ENCODE peak calls at places on chromosomes 16 and 17, in six cellular contexts. H is left ventricle myocardium inferior; I is PC-9; V is CD8-positive, alpha-beta memory T cell; F is heart left ventricle; A is iPS DF 6.9. O is an unnamed sample. For H3K4me1, the result is how much of the 10 kb centered on the place peaks cover.

GRCh38 chr17:59607817-59608403 is 11.8 kb upstream of the CLTC start:
- DNase-seq in A (peak), I (no peak), H (no peak), V (no peak), F (no peak), O (no peak)

GRCh38 chr17:63832014-63832413 is 4.6 kb upstream of the FTSJ3 start:
- DNase-seq in V (no peak), I (no peak), H (no peak), A (no peak), F (no peak), O (no peak)

GRCh38 chr17:72605543-72605942 is 484.7 kb downstream of the SOX9 start:
- DNase-seq in A (no peak), V (no peak), H (no peak), F (no peak), I (peak), O (no peak)

GRCh38 chr16:66091462-66091861 is 275.0 kb upstream of the CDH5 start:
- DNase-seq in A (no peak), F (no peak), H (no peak), I (no peak), V (no peak), O (no peak)

GRCh38 chr16:54707813-54708212 is 222.9 kb upstream of the IRX5 start:
- DNase-seq in I (no peak), H (no peak), V (no peak), A (no peak), F (no peak), O (no peak)

GRCh38 chr16:64657316-64658011 is 464.4 kb downstream of the CDH11 start:
- DNase-seq in V (no peak), F (no peak), A (no peak), H (no peak), I (no peak), O (no peak)

GRCh38 chr16:68281368-68282063 is 17.2 kb downstream of the SLC7A6 start:
- DNase-seq in V (no peak), F (no peak), I (no peak), A (no peak), H (no peak), O (peak)

GRCh38 chr17:6558276-6558675 is 1.9 kb upstream of the PITPNM3 start:
- DNase-seq in I (no peak), H (no peak), F (no peak), V (no peak), A (no peak), O (no peak)

GRCh38 chr17:12256380-12256995 is 235.8 kb downstream of the MAP2K4 start:
- DNase-seq in I (no peak), A (no peak), F (no peak), V (no peak), H (no peak), O (no peak)

GRCh38 chr16:85945424-85945751 is 46.4 kb downstream of the IRF8 start:
- DNase-seq in I (no peak), H (no peak), F (no peak), V (no peak), A (no peak), O (no peak)

GRCh38 chr17:47686276-47686635 is 7.7 kb upstream of the TBKBP1 start:
- DNase-seq in H (no peak), F (no peak), A (no peak), V (no peak), I (peak), O (no peak)

GRCh38 chr16:69820926-69821541 is 58.9 kb downstream of the WWP2 start:
- DNase-seq in H (no peak), I (no peak), F (no peak), A (no peak), V (no peak), O (no peak)

GRCh38 chr17:29749045-29749825 is 126.5 kb upstream of the CORO6 start:
- DNase-seq in I (peak), V (no peak), H (no peak), F (no peak), A (no peak), O (no peak)

GRCh38 chr17:27600471-27600870 is 30.5 kb upstream of the LGALS9 start:
- DNase-seq in A (no peak), I (no peak), H (no peak), V (no peak), F (no peak), O (no peak)

GRCh38 chr16:19900590-19900989 is 15.9 kb upstream of the GPRC5B start:
- DNase-seq in A (no peak), V (no peak), H (no peak), I (no peak), F (no peak), O (no peak)

GRCh38 chr17:55341432-55341831 is 76.7 kb downstream of the HLF start:
- DNase-seq in V (no peak), H (no peak), I (no peak), F (no peak), A (no peak), O (no peak)

GRCh38 chr17:81003711-81004335 is 12.2 kb downstream of the CHMP6 start:
- DNase-seq in A (no peak), I (no peak), F (no peak), V (no peak), H (no peak), O (no peak)

GRCh38 chr17:44829558-44830358 is at the start of gene GJC1:
- DNase-seq in F (peak), A (no peak), I (no peak), H (peak), V (no peak), O (peak)

GRCh38 chr17:35051183-35051578 is 12.3 kb downstream of the RFFL start:
- DNase-seq in I (no peak), A (no peak), H (no peak), V (peak), F (no peak), O (peak)

GRCh38 chr17:44976198-44976597 is 8.1 kb upstream of the C1QL1 start:
- DNase-seq in A (no peak), V (no peak), H (no peak), F (no peak), I (no peak), O (no peak)

GRCh38 chr16:69904495-69905170 is 46.5 kb upstream of the CLEC18A start:
- DNase-seq in H (no peak), V (no peak), A (no peak), F (no peak), I (no peak), O (no peak)

GRCh38 chr16:11560701-11561439 is 25.8 kb downstream of the LITAF start:
- DNase-seq in F (no peak), A (no peak), V (peak), H (no peak), I (no peak), O (peak)

GRCh38 chr17:27088767-27089078 is 205.2 kb upstream of the WSB1 start:
- DNase-seq in H (no peak), A (no peak), I (no peak), V (no peak), F (no peak), O (no peak)

GRCh38 chr17:42804918-42805367 is 6.3 kb downstream of the CNTD1 start:
- DNase-seq in V (no peak), A (no peak), F (no peak), H (no peak), I (peak), O (no peak)

GRCh38 chr16:73013974-73014373 is 34.0 kb downstream of the ZFHX3 start:
- DNase-seq in H (no peak), V (no peak), I (no peak), A (no peak), F (no peak), O (no peak)

GRCh38 chr17:77374170-77374936 is 233.6 kb downstream of the SEC14L1 start:
- DNase-seq in H (peak), I (no peak), F (peak), A (peak), V (peak), O (peak)

GRCh38 chr16:74463888-74464287 is 42.6 kb upstream of the CLEC18B start:
- DNase-seq in A (no peak), I (no peak), F (no peak), V (no peak), H (no peak), O (no peak)

GRCh38 chr17:75365009-75365930 is 40.2 kb downstream of the GRB2 start:
- DNase-seq in H (no peak), A (no peak), V (no peak), F (no peak), I (no peak), O (no peak)

GRCh38 chr17:75365931-75366275 is 39.6 kb downstream of the GRB2 start:
- DNase-seq in I (no peak), H (no peak), F (no peak), A (no peak), V (no peak), O (no peak)

GRCh38 chr17:75364078-75364477 is 41.4 kb downstream of the GRB2 start:
- DNase-seq in V (no peak), F (no peak), A (no peak), H (no peak), I (peak), O (no peak)

GRCh38 chr17:75361996-75362395 is 43.5 kb downstream of the GRB2 start:
- DNase-seq in F (no peak), I (no peak), V (no peak), H (no peak), A (no peak), O (no peak)

GRCh38 chr17:75361344-75361743 is 44.1 kb downstream of the GRB2 start:
- DNase-seq in F (no peak), A (no peak), H (no peak), I (no peak), V (no peak), O (no peak)
- H3K4me3 ChIP-seq in F (no peak), A (no peak), H (no peak), I (no peak), V (no peak), O (no peak)

DNA sequence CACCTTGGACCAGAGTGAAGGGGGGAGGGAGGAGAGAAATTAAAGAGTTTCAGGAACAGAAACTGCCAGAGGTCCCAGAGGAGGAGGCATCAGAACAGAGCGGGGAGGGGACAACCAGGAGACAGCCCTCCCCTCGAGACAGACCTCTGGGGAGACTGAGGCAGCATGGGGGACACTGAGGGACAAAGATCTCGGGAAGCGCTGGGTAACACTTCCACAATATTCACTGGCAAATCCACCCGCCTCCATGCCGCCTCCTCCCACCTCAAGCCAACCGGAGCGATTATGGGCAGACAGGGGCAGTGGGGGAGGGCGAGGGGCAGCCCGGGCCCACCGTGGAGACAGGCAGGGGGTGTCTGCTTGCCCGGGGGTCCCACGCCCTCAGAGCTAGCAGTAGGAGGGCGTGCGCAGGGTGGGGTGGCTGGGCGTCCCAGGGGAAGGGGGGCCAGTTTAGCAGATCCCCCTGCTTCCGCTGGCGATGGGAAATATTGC is 1.2 kb downstream of the PCGF2 start:
- DNase-seq in F (peak), H (no peak), A (no peak), V (no peak), I (no peak), O (no peak)
- H3K4me1 ChIP-seq in F (under half), H (half or more), A (under half), V (under half), I (under half), O (under half)

GRCh38 chr17:61457226-61457983 is 5.2 kb downstream of the TBX4 start:
- DNase-seq in V (no peak), A (no peak), I (no peak), H (no peak), F (peak), O (no peak)
- H3K4me3 ChIP-seq in V (no peak), A (no peak), I (no peak), H (peak), F (peak), O (no peak)

GRCh38 chr16:81485824-81486554 is 41.4 kb downstream of the CMIP start:
- DNase-seq in F (no peak), H (no peak), V (no peak), I (no peak), A (no peak), O (no peak)
- H3K4me1 ChIP-seq in F (under half), H (half or more), V (under half), I (under half), A (under half), O (under half)

GRCh38 chr17:1159781-1160180 is 20.0 kb downstream of the ABR start:
- DNase-seq in H (no peak), A (no peak), F (no peak), V (no peak), I (peak), O (no peak)

GRCh38 chr17:1158879-1159278 is 20.9 kb downstream of the ABR start:
- DNase-seq in H (no peak), A (no peak), I (peak), V (no peak), F (no peak), O (no peak)

GRCh38 chr17:1156864-1157263 is 22.9 kb downstream of the ABR start:
- DNase-seq in V (no peak), I (peak), H (no peak), F (no peak), A (no peak), O (no peak)

GRCh38 chr17:1162116-1162855 is 17.5 kb downstream of the ABR start:
- DNase-seq in A (no peak), F (no peak), I (peak), H (no peak), V (no peak), O (no peak)

GRCh38 chr17:1160591-1161041 is 19.2 kb downstream of the ABR start:
- DNase-seq in A (no peak), F (no peak), H (no peak), V (no peak), I (no peak), O (no peak)
- H3K4me3 ChIP-seq in A (no peak), F (no peak), H (no peak), V (no peak), I (no peak), O (no peak)

GRCh38 chr17:18318122-18318521 is 3.0 kb downstream of the SMCR8 start:
- DNase-seq in I (no peak), F (no peak), H (no peak), A (no peak), V (no peak), O (no peak)
- H3K4me1 ChIP-seq in I (under half), F (under half), H (half or more), A (under half), V (half or more), O (half or more)

O was measured in naive thymus-derived CD4-positive, alpha-beta T cell.